ENCODE peak calls at places on chromosomes 4 and X, in eight cellular contexts. J is foreskin fibroblast, G is dorsolateral prefrontal cortex, K is GM12865, L is WTC11, F is OCI-LY7, A is HCT116, V is fibroblast of villous mesenchyme. N is an unnamed sample.

GRCh38 chrX:136711147-136711546 is 63.2 kb downstream of the CD40LG start:
- DNase-seq in V (peak), F (peak), J (peak), A (no peak), K (peak), G (no peak), L (peak), N (no peak)

GRCh38 chr4:86981789-86982188 is 47.0 kb downstream of the AFF1 start:
- DNase-seq in K (no peak), A (no peak), F (peak), V (no peak), J (no peak), G (no peak), L (no peak), N (no peak)

GRCh38 chr4:41661447-41662076 is 87.0 kb downstream of the PHOX2B start:
- DNase-seq in G (peak), J (peak), V (peak), L (peak), F (peak), K (peak), A (peak), N (peak)

GRCh38 chr4:3302786-3303444 is 10.1 kb downstream of the RGS12 start:
- DNase-seq in J (no peak), G (peak), A (no peak), F (peak), K (no peak), L (peak), V (no peak), N (no peak)

GRCh38 chr4:185740471-185740873 is 71.5 kb downstream of the SORBS2 start:
- DNase-seq in F (peak), G (no peak), K (peak), J (no peak), L (no peak), V (no peak), A (no peak), N (no peak)

GRCh38 chr4:98641393-98641792 is 17.0 kb downstream of the TSPAN5 start:
- DNase-seq in K (no peak), G (no peak), A (no peak), J (no peak), V (no peak), L (no peak), F (no peak), N (no peak)

GRCh38 chrX:29903365-29903764 is 312.0 kb upstream of the MAGEB2 start:
- DNase-seq in F (no peak), K (no peak), J (peak), V (peak), A (no peak), L (no peak), G (no peak), N (no peak)

GRCh38 chrX:103758555-103758954 is 18.1 kb upstream of the PLP1 start:
- DNase-seq in J (no peak), L (no peak), K (no peak), V (no peak), A (no peak), G (no peak), F (no peak), N (no peak)

GRCh38 chr4:1599491-1600210 is 84.5 kb downstream of the FAM53A start:
- DNase-seq in L (no peak), K (no peak), J (no peak), A (no peak), F (peak), V (no peak), G (no peak), N (no peak)

GRCh38 chr4:100042711-100043110 is 92.6 kb upstream of the H2AZ1 start:
- DNase-seq in G (no peak), J (no peak), F (no peak), A (no peak), K (no peak), V (no peak), L (no peak), N (no peak)

GRCh38 chrX:9378980-9379696 is 85.7 kb upstream of the TBL1X start:
- DNase-seq in L (no peak), A (no peak), K (no peak), V (peak), F (no peak), J (peak), G (no peak), N (no peak)

GRCh38 chrX:81537723-81538122 is 335.8 kb downstream of the SH3BGRL start:
- DNase-seq in K (no peak), J (no peak), F (no peak), G (no peak), V (no peak), L (no peak), A (no peak), N (no peak)

GRCh38 chrX:83510466-83511181 is 2.5 kb downstream of the POU3F4 start:
- DNase-seq in A (no peak), V (no peak), G (no peak), F (no peak), L (peak), J (no peak), K (no peak), N (no peak)

GRCh38 chr4:94202769-94203168 is 4.9 kb upstream of the SMARCAD1 start:
- DNase-seq in F (no peak), J (no peak), V (no peak), A (no peak), G (no peak), K (no peak), L (no peak), N (no peak)

GRCh38 chrX:17475820-17476219 is 100.8 kb downstream of the NHS start:
- DNase-seq in V (no peak), G (no peak), L (no peak), J (peak), K (no peak), A (no peak), F (no peak), N (no peak)

GRCh38 chr4:147546341-147546740 is 65.4 kb downstream of the EDNRA start:
- DNase-seq in A (no peak), V (peak), L (no peak), J (peak), K (no peak), F (no peak), G (no peak), N (no peak)

GRCh38 chr4:127967141-127967775 is 2.1 kb downstream of the ABHD18 start:
- DNase-seq in A (no peak), K (no peak), F (no peak), J (peak), V (peak), L (no peak), G (no peak), N (no peak)

GRCh38 chrX:29229802-29230201 is 642.6 kb downstream of the IL1RAPL1 start:
- DNase-seq in L (no peak), G (no peak), V (no peak), K (no peak), A (no peak), J (peak), F (no peak), N (no peak)

GRCh38 chr4:57156242-57156990 is 46.2 kb upstream of the IGFBP7 start:
- DNase-seq in G (no peak), F (no peak), K (no peak), L (no peak), V (no peak), J (no peak), A (no peak), N (no peak)

GRCh38 chrX:74262472-74263209 is 41.3 kb upstream of the ZCCHC13 start:
- DNase-seq in K (no peak), J (no peak), L (no peak), V (no peak), G (no peak), F (no peak), A (no peak), N (no peak)

GRCh38 chrX:40008841-40009461 is 88.8 kb downstream of the BCOR start:
- DNase-seq in G (no peak), K (peak), L (peak), A (no peak), J (peak), V (no peak), F (no peak), N (no peak)

GRCh38 chr4:4820739-4821138 is 38.7 kb upstream of the MSX1 start:
- DNase-seq in A (no peak), G (no peak), L (no peak), V (no peak), K (no peak), F (no peak), J (no peak), N (no peak)

GRCh38 chr4:123415977-123416376 is 19.4 kb downstream of the SPRY1 start:
- DNase-seq in F (no peak), L (no peak), V (peak), J (peak), K (no peak), A (no peak), G (no peak), N (no peak)

GRCh38 chrX:118702741-118703140 is 24.7 kb upstream of the IL13RA1 start:
- DNase-seq in F (no peak), V (peak), A (peak), L (no peak), J (no peak), G (no peak), K (no peak), N (no peak)

GRCh38 chrX:119406739-119407138 is 7.6 kb downstream of the SLC25A43 start:
- DNase-seq in L (no peak), K (no peak), J (peak), G (no peak), A (no peak), V (no peak), F (no peak), N (no peak)

GRCh38 chr4:84503495-84504437 is 4.7 kb upstream of the NKX6-1 start:
- DNase-seq in J (peak), L (peak), K (peak), G (no peak), A (peak), V (peak), F (peak), N (no peak)
- TF ChIP-seq CTCF in J (peak), L (peak), K (peak), G (peak), A (peak), V (peak), F (peak), N (peak)

DNA sequence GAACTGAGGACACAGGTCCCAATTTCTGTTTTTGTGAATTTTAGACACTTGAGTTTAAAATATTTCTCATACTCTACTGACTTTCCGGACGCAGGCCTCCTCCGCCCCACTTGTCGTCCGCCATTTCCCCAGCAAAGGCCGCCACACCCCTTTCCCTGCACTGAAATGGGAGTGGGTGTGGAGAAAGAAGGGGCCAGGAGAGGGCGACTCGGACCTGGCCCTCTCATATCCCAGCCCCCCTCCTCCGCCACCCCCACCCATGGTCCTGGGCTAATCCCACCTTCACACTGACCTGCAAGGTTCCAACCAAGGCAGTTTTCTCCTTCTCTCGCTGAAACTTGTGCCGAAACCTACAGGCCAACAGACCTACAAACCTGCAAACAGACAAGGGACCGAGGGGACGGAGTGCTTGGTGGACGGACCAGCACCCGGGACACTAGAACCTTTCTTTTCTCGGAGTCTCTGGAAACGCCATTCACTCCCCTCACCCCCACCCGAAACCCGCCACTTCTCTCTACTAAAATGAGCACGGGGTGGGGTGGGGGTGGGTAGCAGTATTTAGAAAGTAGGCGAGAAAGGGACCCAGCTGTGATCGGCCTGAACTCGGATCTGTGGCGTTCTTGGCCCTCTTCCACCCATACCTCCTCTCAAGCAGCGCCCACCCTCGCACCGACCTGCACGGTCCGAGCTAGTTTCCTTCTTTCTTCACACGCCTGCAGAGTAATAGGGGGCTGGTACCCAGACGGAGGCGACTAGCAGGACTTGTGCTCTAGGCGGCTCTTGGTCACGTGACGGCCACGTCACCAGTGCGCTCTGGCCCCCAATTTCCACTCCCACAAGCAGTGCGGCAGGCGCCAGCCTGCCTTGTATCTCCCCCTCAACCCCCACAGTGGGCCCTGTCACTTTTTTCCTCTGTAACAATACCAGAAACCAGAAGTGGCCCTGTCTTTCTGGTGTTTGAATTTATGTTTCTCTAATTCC is at the start of gene ARMCX6:
- DNase-seq in V (peak), J (peak), L (peak), F (peak), A (peak), G (peak), K (peak), N (peak)
- TF ChIP-seq CTCF in V (peak), J (peak), L (no peak), F (peak), A (peak), G (peak), K (peak), N (peak)

GRCh38 chr4:26161030-26161824 is 159.6 kb upstream of the RBPJ start:
- DNase-seq in G (no peak), A (no peak), F (peak), K (peak), V (no peak), J (peak), L (peak), N (no peak)
- TF ChIP-seq CTCF in G (peak), A (peak), F (peak), K (no peak), V (peak), J (no peak), L (no peak), N (peak)

GRCh38 chr4:138217567-138217966 is 24.6 kb downstream of the SLC7A11 start:
- DNase-seq in F (no peak), G (no peak), L (no peak), K (no peak), J (no peak), A (no peak), V (no peak), N (no peak)
- TF ChIP-seq CTCF in F (no peak), G (no peak), L (no peak), K (no peak), J (no peak), A (no peak), V (no peak), N (no peak)

N was measured in progenitor cell of endocrine pancreas.